ENCODE peak calls at places on chromosomes 16 and 17, in seven cellular contexts. One of them, this sample, is unnamed.

GRCh38 chr16:50774405-50774804 is 32.5 kb downstream of the CYLD start:
- ATAC-seq in HCT116: no peak
- ATAC-seq in Panc1: no peak
- ATAC-seq in HepG2: no peak
- ATAC-seq in GM12878: no peak
- ATAC-seq in upper lobe of left lung: no peak
- ATAC-seq in K562: no peak
- ATAC-seq in this sample: no peak

GRCh38 chr16:88508868-88509748 is 56.0 kb downstream of the ZFPM1 start:
- ATAC-seq in upper lobe of left lung: no peak
- ATAC-seq in Panc1: no peak
- ATAC-seq in K562: peak
- ATAC-seq in HepG2: peak
- ATAC-seq in GM12878: no peak
- ATAC-seq in HCT116: no peak
- ATAC-seq in this sample: no peak

GRCh38 chr17:68707032-68707431 is 105.9 kb upstream of the FAM20A start:
- ATAC-seq in K562: no peak
- ATAC-seq in upper lobe of left lung: no peak
- ATAC-seq in Panc1: no peak
- ATAC-seq in HCT116: no peak
- ATAC-seq in HepG2: no peak
- ATAC-seq in GM12878: no peak
- ATAC-seq in this sample: no peak

GRCh38 chr17:49388290-49388640 is 26.2 kb upstream of the ZNF652 start:
- ATAC-seq in GM12878: peak
- ATAC-seq in upper lobe of left lung: no peak
- ATAC-seq in K562: no peak
- ATAC-seq in Panc1: no peak
- ATAC-seq in HCT116: no peak
- ATAC-seq in HepG2: no peak
- ATAC-seq in this sample: no peak

GRCh38 chr16:17382949-17383348 is 87.8 kb downstream of the XYLT1 start:
- ATAC-seq in upper lobe of left lung: no peak
- ATAC-seq in HCT116: no peak
- ATAC-seq in Panc1: no peak
- ATAC-seq in HepG2: no peak
- ATAC-seq in K562: no peak
- ATAC-seq in GM12878: no peak
- ATAC-seq in this sample: peak

GRCh38 chr16:84836234-84836647 is 16.5 kb downstream of the CRISPLD2 start:
- ATAC-seq in HepG2: no peak
- ATAC-seq in GM12878: no peak
- ATAC-seq in K562: no peak
- ATAC-seq in upper lobe of left lung: peak
- ATAC-seq in HCT116: peak
- ATAC-seq in Panc1: peak
- ATAC-seq in this sample: peak

GRCh38 chr17:68389041-68389440 is 68.3 kb downstream of the WIPI1 start:
- ATAC-seq in K562: peak
- ATAC-seq in Panc1: no peak
- ATAC-seq in upper lobe of left lung: no peak
- ATAC-seq in HepG2: no peak
- ATAC-seq in GM12878: no peak
- ATAC-seq in HCT116: no peak
- ATAC-seq in this sample: no peak

GRCh38 chr17:78671607-78672404 is 94.6 kb upstream of the DNAH17 start:
- ATAC-seq in HCT116: no peak
- ATAC-seq in upper lobe of left lung: no peak
- ATAC-seq in HepG2: no peak
- ATAC-seq in K562: no peak
- ATAC-seq in Panc1: no peak
- ATAC-seq in GM12878: no peak
- ATAC-seq in this sample: no peak

GRCh38 chr17:77924757-77925336 is 33.7 kb upstream of the TNRC6C start:
- ATAC-seq in HepG2: no peak
- ATAC-seq in HCT116: no peak
- ATAC-seq in Panc1: no peak
- ATAC-seq in upper lobe of left lung: no peak
- ATAC-seq in GM12878: no peak
- ATAC-seq in K562: no peak
- ATAC-seq in this sample: peak

GRCh38 chr17:41448506-41448905 is 7.7 kb upstream of the KRT38 start:
- ATAC-seq in K562: no peak
- ATAC-seq in upper lobe of left lung: no peak
- ATAC-seq in HepG2: no peak
- ATAC-seq in Panc1: no peak
- ATAC-seq in GM12878: no peak
- ATAC-seq in HCT116: no peak
- ATAC-seq in this sample: no peak

GRCh38 chr16:25941800-25942558 is 250.2 kb downstream of the HS3ST4 start:
- ATAC-seq in HCT116: no peak
- ATAC-seq in HepG2: no peak
- ATAC-seq in K562: no peak
- ATAC-seq in upper lobe of left lung: no peak
- ATAC-seq in Panc1: no peak
- ATAC-seq in GM12878: no peak
- ATAC-seq in this sample: no peak

GRCh38 chr17:4064366-4064765 is 78.5 kb downstream of the ZZEF1 start:
- ATAC-seq in K562: no peak
- ATAC-seq in HepG2: no peak
- ATAC-seq in Panc1: no peak
- ATAC-seq in GM12878: no peak
- ATAC-seq in upper lobe of left lung: no peak
- ATAC-seq in HCT116: no peak
- ATAC-seq in this sample: no peak

GRCh38 chr17:45073414-45074070 is 12.4 kb downstream of the NMT1 start:
- ATAC-seq in HepG2: no peak
- ATAC-seq in HCT116: no peak
- ATAC-seq in Panc1: no peak
- ATAC-seq in upper lobe of left lung: peak
- ATAC-seq in K562: peak
- ATAC-seq in GM12878: no peak
- ATAC-seq in this sample: peak

GRCh38 chr17:50150354-50151040 is at the start of gene PPP1R9B:
- ATAC-seq in HepG2: no peak
- ATAC-seq in upper lobe of left lung: no peak
- ATAC-seq in K562: peak
- ATAC-seq in GM12878: no peak
- ATAC-seq in Panc1: peak
- ATAC-seq in HCT116: peak
- ATAC-seq in this sample: no peak

GRCh38 chr17:74513987-74514631 is 17.2 kb downstream of the CD300LB start:
- ATAC-seq in Panc1: peak
- ATAC-seq in K562: no peak
- ATAC-seq in HCT116: peak
- ATAC-seq in GM12878: no peak
- ATAC-seq in upper lobe of left lung: no peak
- ATAC-seq in HepG2: no peak
- ATAC-seq in this sample: no peak

GRCh38 chr16:67216612-67217490 is 10.1 kb upstream of the TMEM208 start:
- ATAC-seq in HCT116: no peak
- ATAC-seq in HepG2: no peak
- ATAC-seq in Panc1: no peak
- ATAC-seq in upper lobe of left lung: peak
- ATAC-seq in GM12878: no peak
- ATAC-seq in K562: peak
- ATAC-seq in this sample: peak

GRCh38 chr17:75205793-75206163 is 299 bp downstream of the NUP85 start:
- ATAC-seq in Panc1: peak
- ATAC-seq in upper lobe of left lung: no peak
- ATAC-seq in K562: peak
- ATAC-seq in HCT116: no peak
- ATAC-seq in GM12878: peak
- ATAC-seq in HepG2: peak
- ATAC-seq in this sample: no peak

GRCh38 chr17:75063626-75064025 is 16.6 kb downstream of the KCTD2 start:
- ATAC-seq in HCT116: peak
- ATAC-seq in Panc1: peak
- ATAC-seq in K562: no peak
- ATAC-seq in HepG2: peak
- ATAC-seq in GM12878: no peak
- ATAC-seq in upper lobe of left lung: no peak
- ATAC-seq in this sample: no peak

GRCh38 chr16:82395212-82395611 is 225.2 kb upstream of the MPHOSPH6 start:
- ATAC-seq in K562: no peak
- ATAC-seq in HepG2: peak
- ATAC-seq in Panc1: no peak
- ATAC-seq in upper lobe of left lung: no peak
- ATAC-seq in GM12878: no peak
- ATAC-seq in HCT116: no peak
- ATAC-seq in this sample: no peak

GRCh38 chr16:72858611-72859493 is 189.1 kb downstream of the ZFHX3 start:
- ATAC-seq in HCT116: no peak
- ATAC-seq in K562: no peak
- ATAC-seq in upper lobe of left lung: no peak
- ATAC-seq in HepG2: no peak
- ATAC-seq in GM12878: no peak
- ATAC-seq in Panc1: no peak
- ATAC-seq in this sample: peak

GRCh38 chr17:31310877-31311276 is 3.0 kb downstream of the EVI2B start:
- ATAC-seq in HCT116: no peak
- ATAC-seq in Panc1: no peak
- ATAC-seq in K562: no peak
- ATAC-seq in HepG2: no peak
- ATAC-seq in upper lobe of left lung: no peak
- ATAC-seq in GM12878: peak
- ATAC-seq in this sample: no peak

GRCh38 chr17:42772945-42773289 is 332 bp upstream of the VPS25 start:
- ATAC-seq in HepG2: no peak
- ATAC-seq in GM12878: peak
- ATAC-seq in HCT116: peak
- ATAC-seq in Panc1: peak
- ATAC-seq in K562: no peak
- ATAC-seq in upper lobe of left lung: no peak
- ATAC-seq in this sample: no peak

GRCh38 chr16:82945420-82946096 is 318.8 kb downstream of the CDH13 start:
- ATAC-seq in HCT116: no peak
- ATAC-seq in GM12878: no peak
- ATAC-seq in Panc1: no peak
- ATAC-seq in K562: no peak
- ATAC-seq in HepG2: no peak
- ATAC-seq in upper lobe of left lung: no peak
- ATAC-seq in this sample: no peak

DNA sequence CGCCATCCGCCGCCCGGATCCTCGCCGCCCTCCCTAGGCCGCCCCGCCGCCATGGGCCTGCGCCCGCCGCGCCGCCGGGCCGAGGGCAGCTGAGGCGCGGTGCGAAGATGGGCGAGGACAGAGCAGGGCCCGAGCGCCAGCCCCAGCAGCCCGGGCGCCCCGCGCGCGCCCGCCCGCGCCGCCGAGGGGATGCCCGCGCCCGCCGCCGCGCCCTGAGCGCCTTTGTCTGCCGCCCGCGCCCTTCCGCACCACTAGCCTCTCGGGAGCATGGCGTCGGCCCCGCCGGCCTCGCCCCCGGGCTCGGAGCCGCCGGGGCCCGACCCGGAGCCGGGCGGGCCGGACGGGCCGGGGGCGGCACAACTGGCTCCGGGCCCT is 278 bp downstream of the RAB11FIP3 start:
- ATAC-seq in GM12878: peak
- ATAC-seq in K562: peak
- ATAC-seq in upper lobe of left lung: no peak
- ATAC-seq in HepG2: peak
- ATAC-seq in Panc1: peak
- ATAC-seq in HCT116: peak
- ATAC-seq in this sample: peak
- H3K4me3 ChIP-seq in GM12878: peak
- H3K4me3 ChIP-seq in K562: peak
- H3K4me3 ChIP-seq in upper lobe of left lung: peak
- H3K4me3 ChIP-seq in HepG2: peak
- H3K4me3 ChIP-seq in Panc1: peak
- H3K4me3 ChIP-seq in HCT116: peak
- H3K4me3 ChIP-seq in this sample: peak

GRCh38 chr17:11797803-11798202 is 199.5 kb downstream of the ZNF18 start:
- ATAC-seq in upper lobe of left lung: no peak
- ATAC-seq in K562: peak
- ATAC-seq in Panc1: no peak
- ATAC-seq in HCT116: peak
- ATAC-seq in GM12878: no peak
- ATAC-seq in HepG2: no peak
- ATAC-seq in this sample: no peak
- TF ChIP-seq CTCF in upper lobe of left lung: no peak
- TF ChIP-seq CTCF in K562: peak
- TF ChIP-seq CTCF in Panc1: peak
- TF ChIP-seq CTCF in HCT116: no peak
- TF ChIP-seq CTCF in GM12878: no peak
- TF ChIP-seq CTCF in HepG2: peak
- TF ChIP-seq CTCF in this sample: no peak

DNA sequence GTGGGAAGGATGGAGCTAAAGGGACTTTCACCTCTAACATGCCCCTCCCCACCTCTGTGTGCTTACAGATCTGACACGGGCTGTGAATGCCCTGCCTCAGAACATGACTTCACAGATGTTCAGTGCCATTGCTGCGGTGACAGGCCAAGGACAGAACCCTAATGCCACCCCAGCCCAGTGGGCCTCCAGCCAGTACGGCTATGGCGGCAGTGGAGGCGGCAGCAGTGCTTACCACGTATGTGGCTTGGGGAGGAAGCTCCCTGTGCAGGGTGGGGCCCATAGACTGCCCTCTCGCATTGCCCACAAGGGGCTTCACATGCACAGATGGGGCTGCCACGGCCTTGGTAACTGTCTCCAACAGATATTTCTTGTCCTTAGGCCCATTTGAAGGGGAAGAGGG is 11.4 kb downstream of the PROCA1 start:
- ATAC-seq in HCT116: no peak
- ATAC-seq in upper lobe of left lung: no peak
- ATAC-seq in K562: no peak
- ATAC-seq in HepG2: no peak
- ATAC-seq in GM12878: no peak
- ATAC-seq in Panc1: no peak
- ATAC-seq in this sample: no peak
- TF ChIP-seq POLR2AphosphoS5 in HCT116: no peak
- TF ChIP-seq POLR2AphosphoS5 in upper lobe of left lung: no peak
- TF ChIP-seq POLR2AphosphoS5 in K562: no peak
- TF ChIP-seq POLR2AphosphoS5 in HepG2: no peak
- TF ChIP-seq POLR2AphosphoS5 in GM12878: no peak
- TF ChIP-seq POLR2AphosphoS5 in Panc1: no peak
- TF ChIP-seq POLR2AphosphoS5 in this sample: no peak

GRCh38 chr17:18363021-18363941 is at the start of gene SHMT1:
- ATAC-seq in Panc1: peak
- ATAC-seq in upper lobe of left lung: peak
- ATAC-seq in HepG2: peak
- ATAC-seq in HCT116: peak
- ATAC-seq in GM12878: peak
- ATAC-seq in K562: peak
- ATAC-seq in this sample: peak

GRCh38 chr17:18364166-18364565 is 816 bp upstream of the SHMT1 start:
- ATAC-seq in Panc1: no peak
- ATAC-seq in HCT116: no peak
- ATAC-seq in K562: no peak
- ATAC-seq in upper lobe of left lung: no peak
- ATAC-seq in HepG2: no peak
- ATAC-seq in GM12878: no peak
- ATAC-seq in this sample: no peak

GRCh38 chr17:18360518-18360917 is 2.8 kb downstream of the SHMT1 start:
- ATAC-seq in Panc1: no peak
- ATAC-seq in HepG2: no peak
- ATAC-seq in K562: no peak
- ATAC-seq in upper lobe of left lung: no peak
- ATAC-seq in HCT116: no peak
- ATAC-seq in GM12878: no peak
- ATAC-seq in this sample: no peak

GRCh38 chr17:18362509-18363020 is 785 bp downstream of the SHMT1 start:
- ATAC-seq in K562: peak
- ATAC-seq in upper lobe of left lung: peak
- ATAC-seq in Panc1: no peak
- ATAC-seq in HCT116: peak
- ATAC-seq in GM12878: peak
- ATAC-seq in HepG2: peak
- ATAC-seq in this sample: peak

GRCh38 chr17:18361837-18362380 is 1.4 kb downstream of the SHMT1 start:
- ATAC-seq in HCT116: no peak
- ATAC-seq in GM12878: no peak
- ATAC-seq in Panc1: no peak
- ATAC-seq in upper lobe of left lung: no peak
- ATAC-seq in HepG2: no peak
- ATAC-seq in K562: no peak
- ATAC-seq in this sample: no peak
- H3K4me3 ChIP-seq in HCT116: peak
- H3K4me3 ChIP-seq in GM12878: peak
- H3K4me3 ChIP-seq in Panc1: peak
- H3K4me3 ChIP-seq in upper lobe of left lung: no peak
- H3K4me3 ChIP-seq in HepG2: peak
- H3K4me3 ChIP-seq in K562: peak
- H3K4me3 ChIP-seq in this sample: no peak

This sample was measured in gastroesophageal sphincter.